ENCODE peak calls at places on chromosomes 4 and X, in eight cellular contexts. One of them, this sample, is unnamed.

GRCh38 chr4:42605264-42605663 is 51.6 kb downstream of the ATP8A1 start:
- DNase-seq in hypothalamus: no peak
- DNase-seq in fibroblast of the conjunctiva: no peak
- DNase-seq in midbrain: no peak
- DNase-seq in stimulated activated CD4-positive, alpha-beta T cell treated with anti-CD3 and anti-CD28 coated beads, TNF-alpha, amount 100 ng/mL, for 1 hour: no peak
- DNase-seq in activated CD4-positive, alpha-beta T cell treated with anti-CD3 and anti-CD28 coated beads, Interleukin-2, amount 50 U/mL, for 4 hours: no peak
- DNase-seq in T-helper 1 cell: no peak
- DNase-seq in uterus: no peak
- DNase-seq in this sample: no peak

GRCh38 chrX:2145672-2146412 is 354.9 kb downstream of the DHRSX start:
- DNase-seq in T-helper 1 cell: no peak
- DNase-seq in activated CD4-positive, alpha-beta T cell treated with anti-CD3 and anti-CD28 coated beads, Interleukin-2, amount 50 U/mL, for 4 hours: no peak
- DNase-seq in stimulated activated CD4-positive, alpha-beta T cell treated with anti-CD3 and anti-CD28 coated beads, TNF-alpha, amount 100 ng/mL, for 1 hour: no peak
- DNase-seq in hypothalamus: no peak
- DNase-seq in uterus: no peak
- DNase-seq in midbrain: no peak
- DNase-seq in fibroblast of the conjunctiva: no peak
- DNase-seq in this sample: no peak

GRCh38 chr4:7811536-7812190 is 128.0 kb downstream of the AFAP1 start:
- DNase-seq in uterus: peak; percentile 59
- DNase-seq in fibroblast of the conjunctiva: no peak
- DNase-seq in hypothalamus: no peak
- DNase-seq in stimulated activated CD4-positive, alpha-beta T cell treated with anti-CD3 and anti-CD28 coated beads, TNF-alpha, amount 100 ng/mL, for 1 hour: no peak
- DNase-seq in activated CD4-positive, alpha-beta T cell treated with anti-CD3 and anti-CD28 coated beads, Interleukin-2, amount 50 U/mL, for 4 hours: no peak
- DNase-seq in midbrain: no peak
- DNase-seq in T-helper 1 cell: no peak
- DNase-seq in this sample: no peak

GRCh38 chrX:106952988-106953387 is 32.8 kb downstream of the CLDN2 start:
- DNase-seq in fibroblast of the conjunctiva: no peak
- DNase-seq in hypothalamus: no peak
- DNase-seq in activated CD4-positive, alpha-beta T cell treated with anti-CD3 and anti-CD28 coated beads, Interleukin-2, amount 50 U/mL, for 4 hours: no peak
- DNase-seq in stimulated activated CD4-positive, alpha-beta T cell treated with anti-CD3 and anti-CD28 coated beads, TNF-alpha, amount 100 ng/mL, for 1 hour: no peak
- DNase-seq in midbrain: peak; percentile 1
- DNase-seq in uterus: no peak
- DNase-seq in T-helper 1 cell: no peak
- DNase-seq in this sample: peak; percentile 16

GRCh38 chr4:35300996-35301774 is 943.1 kb downstream of the ARAP2 start:
- DNase-seq in T-helper 1 cell: no peak
- DNase-seq in hypothalamus: no peak
- DNase-seq in stimulated activated CD4-positive, alpha-beta T cell treated with anti-CD3 and anti-CD28 coated beads, TNF-alpha, amount 100 ng/mL, for 1 hour: no peak
- DNase-seq in fibroblast of the conjunctiva: no peak
- DNase-seq in midbrain: no peak
- DNase-seq in activated CD4-positive, alpha-beta T cell treated with anti-CD3 and anti-CD28 coated beads, Interleukin-2, amount 50 U/mL, for 4 hours: no peak
- DNase-seq in uterus: no peak
- DNase-seq in this sample: no peak

GRCh38 chr4:7419961-7420660 is 14.6 kb downstream of the PSAPL1 start:
- DNase-seq in uterus: no peak
- DNase-seq in midbrain: no peak
- DNase-seq in T-helper 1 cell: no peak
- DNase-seq in stimulated activated CD4-positive, alpha-beta T cell treated with anti-CD3 and anti-CD28 coated beads, TNF-alpha, amount 100 ng/mL, for 1 hour: no peak
- DNase-seq in hypothalamus: no peak
- DNase-seq in activated CD4-positive, alpha-beta T cell treated with anti-CD3 and anti-CD28 coated beads, Interleukin-2, amount 50 U/mL, for 4 hours: no peak
- DNase-seq in fibroblast of the conjunctiva: no peak
- DNase-seq in this sample: no peak

GRCh38 chr4:153464068-153464467 is 2.1 kb upstream of the TMEM131L start:
- DNase-seq in T-helper 1 cell: no peak
- DNase-seq in stimulated activated CD4-positive, alpha-beta T cell treated with anti-CD3 and anti-CD28 coated beads, TNF-alpha, amount 100 ng/mL, for 1 hour: no peak
- DNase-seq in midbrain: no peak
- DNase-seq in uterus: no peak
- DNase-seq in activated CD4-positive, alpha-beta T cell treated with anti-CD3 and anti-CD28 coated beads, Interleukin-2, amount 50 U/mL, for 4 hours: no peak
- DNase-seq in hypothalamus: no peak
- DNase-seq in fibroblast of the conjunctiva: no peak
- DNase-seq in this sample: no peak

GRCh38 chrX:54992911-54993622 is 921 bp downstream of the PFKFB1 start:
- DNase-seq in stimulated activated CD4-positive, alpha-beta T cell treated with anti-CD3 and anti-CD28 coated beads, TNF-alpha, amount 100 ng/mL, for 1 hour: no peak
- DNase-seq in T-helper 1 cell: no peak
- DNase-seq in fibroblast of the conjunctiva: no peak
- DNase-seq in activated CD4-positive, alpha-beta T cell treated with anti-CD3 and anti-CD28 coated beads, Interleukin-2, amount 50 U/mL, for 4 hours: no peak
- DNase-seq in uterus: no peak
- DNase-seq in midbrain: no peak
- DNase-seq in hypothalamus: no peak
- DNase-seq in this sample: no peak

GRCh38 chr4:39660045-39660444 is 21.4 kb upstream of the SMIM14 start:
- DNase-seq in fibroblast of the conjunctiva: no peak
- DNase-seq in hypothalamus: no peak
- DNase-seq in midbrain: no peak
- DNase-seq in T-helper 1 cell: no peak
- DNase-seq in activated CD4-positive, alpha-beta T cell treated with anti-CD3 and anti-CD28 coated beads, Interleukin-2, amount 50 U/mL, for 4 hours: no peak
- DNase-seq in stimulated activated CD4-positive, alpha-beta T cell treated with anti-CD3 and anti-CD28 coated beads, TNF-alpha, amount 100 ng/mL, for 1 hour: no peak
- DNase-seq in uterus: no peak
- DNase-seq in this sample: no peak

GRCh38 chr4:10045481-10045880 is 24.2 kb upstream of the SLC2A9 start:
- DNase-seq in uterus: no peak
- DNase-seq in fibroblast of the conjunctiva: no peak
- DNase-seq in midbrain: no peak
- DNase-seq in activated CD4-positive, alpha-beta T cell treated with anti-CD3 and anti-CD28 coated beads, Interleukin-2, amount 50 U/mL, for 4 hours: no peak
- DNase-seq in T-helper 1 cell: no peak
- DNase-seq in stimulated activated CD4-positive, alpha-beta T cell treated with anti-CD3 and anti-CD28 coated beads, TNF-alpha, amount 100 ng/mL, for 1 hour: no peak
- DNase-seq in hypothalamus: no peak
- DNase-seq in this sample: no peak

GRCh38 chr4:121217385-121217784 is 53.3 kb upstream of the TNIP3 start:
- DNase-seq in uterus: no peak
- DNase-seq in activated CD4-positive, alpha-beta T cell treated with anti-CD3 and anti-CD28 coated beads, Interleukin-2, amount 50 U/mL, for 4 hours: no peak
- DNase-seq in stimulated activated CD4-positive, alpha-beta T cell treated with anti-CD3 and anti-CD28 coated beads, TNF-alpha, amount 100 ng/mL, for 1 hour: no peak
- DNase-seq in hypothalamus: no peak
- DNase-seq in fibroblast of the conjunctiva: peak; percentile 29
- DNase-seq in midbrain: no peak
- DNase-seq in T-helper 1 cell: no peak
- DNase-seq in this sample: no peak

GRCh38 chrX:70554523-70554922 is 109.9 kb downstream of the DLG3 start:
- DNase-seq in activated CD4-positive, alpha-beta T cell treated with anti-CD3 and anti-CD28 coated beads, Interleukin-2, amount 50 U/mL, for 4 hours: no peak
- DNase-seq in uterus: no peak
- DNase-seq in T-helper 1 cell: no peak
- DNase-seq in midbrain: no peak
- DNase-seq in hypothalamus: no peak
- DNase-seq in fibroblast of the conjunctiva: peak; percentile 10
- DNase-seq in stimulated activated CD4-positive, alpha-beta T cell treated with anti-CD3 and anti-CD28 coated beads, TNF-alpha, amount 100 ng/mL, for 1 hour: no peak
- DNase-seq in this sample: no peak

GRCh38 chr4:17494258-17494657 is 17.6 kb downstream of the QDPR start:
- DNase-seq in stimulated activated CD4-positive, alpha-beta T cell treated with anti-CD3 and anti-CD28 coated beads, TNF-alpha, amount 100 ng/mL, for 1 hour: no peak
- DNase-seq in fibroblast of the conjunctiva: peak; percentile 73
- DNase-seq in activated CD4-positive, alpha-beta T cell treated with anti-CD3 and anti-CD28 coated beads, Interleukin-2, amount 50 U/mL, for 4 hours: no peak
- DNase-seq in uterus: peak; percentile 33
- DNase-seq in hypothalamus: no peak
- DNase-seq in T-helper 1 cell: no peak
- DNase-seq in midbrain: no peak
- DNase-seq in this sample: no peak

GRCh38 chr4:1196421-1197183 is 24.2 kb upstream of the SPON2 start:
- DNase-seq in hypothalamus: no peak
- DNase-seq in stimulated activated CD4-positive, alpha-beta T cell treated with anti-CD3 and anti-CD28 coated beads, TNF-alpha, amount 100 ng/mL, for 1 hour: no peak
- DNase-seq in T-helper 1 cell: no peak
- DNase-seq in uterus: no peak
- DNase-seq in activated CD4-positive, alpha-beta T cell treated with anti-CD3 and anti-CD28 coated beads, Interleukin-2, amount 50 U/mL, for 4 hours: no peak
- DNase-seq in midbrain: no peak
- DNase-seq in fibroblast of the conjunctiva: no peak
- DNase-seq in this sample: no peak

GRCh38 chr4:83929550-83929949 is 393.6 kb downstream of the GPAT3 start:
- DNase-seq in hypothalamus: no peak
- DNase-seq in midbrain: no peak
- DNase-seq in stimulated activated CD4-positive, alpha-beta T cell treated with anti-CD3 and anti-CD28 coated beads, TNF-alpha, amount 100 ng/mL, for 1 hour: no peak
- DNase-seq in T-helper 1 cell: no peak
- DNase-seq in activated CD4-positive, alpha-beta T cell treated with anti-CD3 and anti-CD28 coated beads, Interleukin-2, amount 50 U/mL, for 4 hours: no peak
- DNase-seq in fibroblast of the conjunctiva: no peak
- DNase-seq in uterus: no peak
- DNase-seq in this sample: no peak

GRCh38 chrX:97290199-97290598 is 406.5 kb downstream of the RPA4 start:
- DNase-seq in uterus: no peak
- DNase-seq in hypothalamus: no peak
- DNase-seq in T-helper 1 cell: no peak
- DNase-seq in stimulated activated CD4-positive, alpha-beta T cell treated with anti-CD3 and anti-CD28 coated beads, TNF-alpha, amount 100 ng/mL, for 1 hour: no peak
- DNase-seq in midbrain: no peak
- DNase-seq in fibroblast of the conjunctiva: no peak
- DNase-seq in activated CD4-positive, alpha-beta T cell treated with anti-CD3 and anti-CD28 coated beads, Interleukin-2, amount 50 U/mL, for 4 hours: no peak
- DNase-seq in this sample: no peak

GRCh38 chrX:77160301-77160700 is 286.9 kb upstream of the FGF16 start:
- DNase-seq in midbrain: no peak
- DNase-seq in T-helper 1 cell: no peak
- DNase-seq in activated CD4-positive, alpha-beta T cell treated with anti-CD3 and anti-CD28 coated beads, Interleukin-2, amount 50 U/mL, for 4 hours: no peak
- DNase-seq in fibroblast of the conjunctiva: no peak
- DNase-seq in hypothalamus: no peak
- DNase-seq in stimulated activated CD4-positive, alpha-beta T cell treated with anti-CD3 and anti-CD28 coated beads, TNF-alpha, amount 100 ng/mL, for 1 hour: no peak
- DNase-seq in uterus: no peak
- DNase-seq in this sample: no peak

GRCh38 chr4:79078339-79078738 is 139.1 kb upstream of the PAQR3 start:
- DNase-seq in uterus: peak; percentile 17
- DNase-seq in hypothalamus: no peak
- DNase-seq in midbrain: no peak
- DNase-seq in fibroblast of the conjunctiva: no peak
- DNase-seq in T-helper 1 cell: no peak
- DNase-seq in activated CD4-positive, alpha-beta T cell treated with anti-CD3 and anti-CD28 coated beads, Interleukin-2, amount 50 U/mL, for 4 hours: no peak
- DNase-seq in stimulated activated CD4-positive, alpha-beta T cell treated with anti-CD3 and anti-CD28 coated beads, TNF-alpha, amount 100 ng/mL, for 1 hour: no peak
- DNase-seq in this sample: no peak

GRCh38 chrX:1202251-1202650 is 10.2 kb downstream of the CRLF2 start:
- DNase-seq in uterus: no peak
- DNase-seq in fibroblast of the conjunctiva: no peak
- DNase-seq in T-helper 1 cell: no peak
- DNase-seq in activated CD4-positive, alpha-beta T cell treated with anti-CD3 and anti-CD28 coated beads, Interleukin-2, amount 50 U/mL, for 4 hours: no peak
- DNase-seq in stimulated activated CD4-positive, alpha-beta T cell treated with anti-CD3 and anti-CD28 coated beads, TNF-alpha, amount 100 ng/mL, for 1 hour: no peak
- DNase-seq in hypothalamus: no peak
- DNase-seq in midbrain: no peak
- DNase-seq in this sample: no peak

GRCh38 chr4:8547108-8547911 is 32.9 kb upstream of the GPR78 start:
- DNase-seq in uterus: no peak
- DNase-seq in midbrain: no peak
- DNase-seq in activated CD4-positive, alpha-beta T cell treated with anti-CD3 and anti-CD28 coated beads, Interleukin-2, amount 50 U/mL, for 4 hours: no peak
- DNase-seq in T-helper 1 cell: no peak
- DNase-seq in hypothalamus: no peak
- DNase-seq in fibroblast of the conjunctiva: peak; percentile 8
- DNase-seq in stimulated activated CD4-positive, alpha-beta T cell treated with anti-CD3 and anti-CD28 coated beads, TNF-alpha, amount 100 ng/mL, for 1 hour: no peak
- DNase-seq in this sample: no peak

GRCh38 chr4:2862528-2862927 is 18.9 kb downstream of the ADD1 start:
- DNase-seq in uterus: no peak
- DNase-seq in midbrain: no peak
- DNase-seq in hypothalamus: no peak
- DNase-seq in activated CD4-positive, alpha-beta T cell treated with anti-CD3 and anti-CD28 coated beads, Interleukin-2, amount 50 U/mL, for 4 hours: no peak
- DNase-seq in fibroblast of the conjunctiva: no peak
- DNase-seq in T-helper 1 cell: no peak
- DNase-seq in stimulated activated CD4-positive, alpha-beta T cell treated with anti-CD3 and anti-CD28 coated beads, TNF-alpha, amount 100 ng/mL, for 1 hour: no peak
- DNase-seq in this sample: no peak